ENCODE peak calls at places on chromosomes 11 and 22, in ten cellular contexts. O is Caco-2, Z is AG09309, P is kidney epithelial cell, L is fibroblast of mammary gland, Y is astrocyte, M is cardiac muscle cell, U is tibial nerve, V is tibial artery, T is psoas muscle. S is an unnamed sample.
A peak's percentile ranks its signal among the peaks of the same experiment; 100 is the strongest.

GRCh38 chr22:36612458-36612857 is 83.5 kb upstream of the EIF3D start:
- DNase-seq in V (no peak), M (no peak), O (no peak), Z (peak; percentile 45), U (no peak), Y (peak; percentile 79), P (no peak), L (peak; percentile 59), T (no peak), S (no peak)

GRCh38 chr11:74462009-74462408 is 5.3 kb downstream of the KCNE3 start:
- DNase-seq in L (peak; percentile 30), O (peak; percentile 91), Y (no peak), M (no peak), V (peak; percentile 84), T (peak; percentile 80), Z (no peak), P (no peak), U (peak; percentile 39), S (no peak)

GRCh38 chr11:20351870-20352269 is 11.6 kb upstream of the HTATIP2 start:
- DNase-seq in U (no peak), O (no peak), V (no peak), P (no peak), T (no peak), M (no peak), Y (no peak), L (no peak), Z (no peak), S (no peak)

GRCh38 chr11:121257976-121258375 is 34.6 kb upstream of the SC5D start:
- DNase-seq in L (no peak), P (peak; percentile 10), Z (no peak), Y (no peak), T (no peak), M (no peak), U (no peak), V (no peak), O (peak; percentile 65), S (no peak)

GRCh38 chr11:29448246-29448877 is 568.5 kb downstream of the KCNA4 start:
- DNase-seq in O (peak; percentile 19), Z (no peak), V (no peak), M (peak; percentile 70), L (peak; percentile 20), Y (no peak), P (no peak), U (no peak), T (no peak), S (peak; percentile 47)

GRCh38 chr11:113410414-113411135 is 23.0 kb downstream of the ANKK1 start:
- DNase-seq in Z (no peak), Y (no peak), V (no peak), M (no peak), P (no peak), U (no peak), T (no peak), L (no peak), O (no peak), S (no peak)

GRCh38 chr22:17112491-17113042 is 8.6 kb downstream of the TMEM121B start:
- DNase-seq in T (no peak), P (no peak), M (no peak), U (no peak), Y (no peak), O (no peak), V (no peak), L (no peak), Z (no peak), S (no peak)

GRCh38 chr11:30635401-30635989 is 49.3 kb upstream of the MPPED2 start:
- DNase-seq in Z (no peak), V (no peak), P (peak; percentile 26), O (no peak), T (no peak), U (no peak), L (no peak), M (peak; percentile 88), Y (peak; percentile 10), S (no peak)

GRCh38 chr22:32539631-32540449 is 65.2 kb downstream of the FBXO7 start:
- DNase-seq in T (no peak), P (no peak), L (no peak), U (no peak), Z (no peak), Y (peak; percentile 55), V (no peak), M (peak; percentile 62), O (no peak), S (no peak)

GRCh38 chr11:44607324-44607962 is 42.0 kb downstream of the CD82 start:
- DNase-seq in Y (peak; percentile 20), P (peak; percentile 34), O (no peak), V (no peak), U (no peak), L (peak; percentile 54), Z (peak; percentile 13), T (no peak), M (no peak), S (no peak)

GRCh38 chr11:32888805-32889204 is 3.8 kb upstream of the QSER1 start:
- DNase-seq in V (no peak), L (peak; percentile 47), P (no peak), U (no peak), O (no peak), Y (peak; percentile 79), Z (peak; percentile 50), M (no peak), T (no peak), S (peak; percentile 1)

GRCh38 chr22:47129902-47130301 is 367.5 kb downstream of the TBC1D22A start:
- DNase-seq in U (no peak), V (peak; percentile 53), M (no peak), P (no peak), O (peak; percentile 52), L (no peak), Y (no peak), Z (no peak), T (no peak), S (no peak)

GRCh38 chr22:45308624-45309421 is 911 bp upstream of the FAM118A start:
- DNase-seq in U (no peak), T (no peak), V (no peak), P (no peak), L (no peak), M (no peak), O (no peak), Y (no peak), Z (no peak), S (no peak)

GRCh38 chr22:22397292-22397870 is 111.2 kb downstream of the ZNF280B start:
- DNase-seq in Z (no peak), U (peak; percentile 36), Y (peak; percentile 16), V (no peak), M (no peak), L (peak; percentile 55), P (peak; percentile 18), O (peak; percentile 28), T (peak; percentile 33), S (no peak)

GRCh38 chr22:30830907-30831306 is 136.2 kb downstream of the OSBP2 start:
- DNase-seq in Y (peak; percentile 97), U (no peak), Z (peak; percentile 84), P (peak; percentile 29), M (no peak), V (no peak), L (peak; percentile 87), T (no peak), O (no peak), S (peak; percentile 89)

GRCh38 chr22:29795663-29796062 is 28.5 kb downstream of the UQCR10 start:
- DNase-seq in O (no peak), Z (no peak), V (no peak), Y (no peak), L (no peak), P (no peak), U (no peak), T (no peak), M (no peak), S (no peak)

GRCh38 chr11:132681971-132682370 is 850.3 kb downstream of the OPCML start:
- DNase-seq in Y (no peak), L (no peak), M (no peak), V (no peak), O (no peak), U (no peak), P (no peak), Z (no peak), T (no peak), S (no peak)

GRCh38 chr11:132685174-132685611 is 847.1 kb downstream of the OPCML start:
- DNase-seq in U (no peak), T (no peak), O (no peak), Y (peak; percentile 92), Z (peak; percentile 32), V (no peak), P (no peak), L (no peak), M (no peak), S (peak; percentile 95)

GRCh38 chr11:132683602-132684001 is 848.7 kb downstream of the OPCML start:
- DNase-seq in P (no peak), T (no peak), U (no peak), O (no peak), Z (no peak), Y (no peak), M (no peak), L (no peak), V (no peak), S (peak; percentile 43)

GRCh38 chr11:132686827-132687370 is 845.4 kb downstream of the OPCML start:
- DNase-seq in L (no peak), P (no peak), T (no peak), O (no peak), V (no peak), Z (no peak), U (no peak), M (no peak), Y (no peak), S (peak; percentile 34)
- TF ChIP-seq CTCF in L (no peak), P (no peak), T (no peak), O (no peak), V (no peak), Z (no peak), U (no peak), M (no peak), Y (no peak), S (no peak)

GRCh38 chr11:45806072-45806933 is 1.4 kb downstream of the SLC35C1 start:
- DNase-seq in M (no peak), T (no peak), P (no peak), Z (no peak), L (no peak), Y (no peak), O (no peak), V (peak; percentile 61), U (no peak), S (no peak)
- H3K4me3 ChIP-seq in M (peak overlapping the region; percentile 54), T (peak overlapping the region; percentile 94), P (peak overlapping the region; percentile 70), Z (peak overlapping the region; percentile 96), L (peak overlapping the region; percentile 85), Y (peak overlapping the region; percentile 84), O (peak overlapping the region; percentile 96), V (peak overlapping the region; percentile 91), U (peak overlapping the region; percentile 74), S (peak overlapping the region; percentile 84)

GRCh38 chr11:10858505-10859360 is 880 bp upstream of the ZBED5 start:
- DNase-seq in T (peak; percentile 65), Y (no peak), V (peak; percentile 85), O (peak; percentile 71), U (peak; percentile 36), P (no peak), M (peak; percentile 81), L (peak; percentile 39), Z (no peak), S (no peak)
- TF ChIP-seq CTCF in T (no peak), Y (no peak), V (no peak), O (no peak), U (no peak), P (no peak), M (no peak), L (no peak), Z (no peak), S (no peak)

DNA sequence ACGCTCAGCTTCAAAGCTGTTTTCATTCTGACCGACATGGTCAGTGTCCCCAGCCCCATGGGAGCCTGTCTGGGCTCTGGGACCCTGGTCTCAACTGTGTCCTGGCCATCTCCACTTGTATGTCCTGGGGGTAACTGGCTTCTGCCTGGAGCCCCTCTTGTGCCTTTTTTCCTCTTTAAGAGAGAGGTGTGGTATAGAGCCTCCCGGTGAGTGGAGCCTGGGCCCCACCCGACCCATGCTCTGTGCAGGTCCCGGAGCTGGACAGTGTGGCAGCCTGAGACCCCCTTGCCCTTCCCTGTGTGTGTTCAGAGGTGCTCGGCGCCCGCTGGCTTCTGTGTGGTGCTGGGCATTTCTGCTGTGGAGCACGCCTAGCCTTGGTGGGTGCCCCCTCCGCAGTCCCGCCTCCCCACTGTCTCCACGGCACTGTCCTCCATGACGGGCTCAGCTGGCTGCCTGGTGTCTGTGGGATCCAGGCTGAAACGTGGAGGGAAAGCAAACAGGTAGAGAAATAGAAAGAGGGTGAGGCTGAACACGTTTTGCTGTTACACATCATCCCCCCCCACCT is 74.9 kb downstream of the PARVB start:
- DNase-seq in T (no peak), M (no peak), Y (no peak), V (no peak), Z (no peak), O (no peak), U (no peak), P (no peak), L (no peak), S (no peak)
- H3K4me3 ChIP-seq in T (no peak overlapping the region), M (no peak overlapping the region), Y (no peak overlapping the region), V (no peak overlapping the region), Z (no peak overlapping the region), O (no peak overlapping the region), U (no peak overlapping the region), P (no peak overlapping the region), L (no peak overlapping the region), S (no peak overlapping the region)